ENCODE peak calls at places on chromosomes 16 and 17, in four cellular contexts. I, N, E and J are unnamed samples.

GRCh38 chr17:75159196-75160031 is 5.1 kb upstream of the JPT1 start:
- DNase-seq in I (peak; percentile 34), N (no peak), E (no peak), J (no peak)

GRCh38 chr16:27240948-27241531 is 27.5 kb downstream of the NSMCE1 start:
- DNase-seq in I (peak; percentile 46), N (no peak), E (no peak), J (no peak)

GRCh38 chr16:4323071-4323844 is 7.4 kb downstream of the GLIS2 start:
- DNase-seq in I (no peak), N (no peak), E (no peak), J (peak; percentile 83)

GRCh38 chr17:2892305-2892971 is 96.2 kb downstream of the RAP1GAP2 start:
- DNase-seq in I (peak; percentile 66), N (no peak), E (no peak), J (no peak)

GRCh38 chr16:89574681-89575246 is 794 bp upstream of the CPNE7 start:
- DNase-seq in I (peak; percentile 79), N (peak; percentile 38), E (no peak), J (no peak)

GRCh38 chr16:89402962-89403361 is 87.4 kb downstream of the ANKRD11 start:
- DNase-seq in I (no peak), N (no peak), E (no peak), J (no peak)

GRCh38 chr17:65314212-65314611 is 177.0 kb downstream of the RGS9 start:
- DNase-seq in I (no peak), N (no peak), E (no peak), J (no peak)

GRCh38 chr17:29622337-29623282 is at the start of gene CORO6:
- DNase-seq in I (peak; percentile 70), N (peak; percentile 61), E (peak; percentile 66), J (peak; percentile 52)

GRCh38 chr16:69093974-69094373 is 11.5 kb upstream of the HAS3 start:
- DNase-seq in I (no peak), N (no peak), E (no peak), J (peak; percentile 72)

GRCh38 chr17:63356275-63356905 is 89.7 kb downstream of the CYB561 start:
- DNase-seq in I (peak; percentile 48), N (no peak), E (no peak), J (no peak)

GRCh38 chr17:50218771-50219315 is 17.4 kb upstream of the COL1A1 start:
- DNase-seq in I (peak; percentile 27), N (no peak), E (no peak), J (peak; percentile 25)

GRCh38 chr16:15948532-15949209 is 745 bp upstream of the ABCC1 start:
- DNase-seq in I (peak; percentile 70), N (no peak), E (no peak), J (no peak)

GRCh38 chr17:44005865-44006580 is 1.6 kb downstream of the NAGS start:
- DNase-seq in I (peak; percentile 76), N (no peak), E (no peak), J (peak; percentile 87)

GRCh38 chr16:77219437-77219836 is 20.2 kb downstream of the SYCE1L start:
- DNase-seq in I (no peak), N (no peak), E (no peak), J (no peak)

GRCh38 chr17:76524598-76525512 is 12.7 kb downstream of the CYGB start:
- DNase-seq in I (no peak), N (no peak), E (no peak), J (peak; percentile 20)

GRCh38 chr17:41004397-41004796 is 4.5 kb downstream of the KRTAP3-1 start:
- DNase-seq in I (no peak), N (no peak), E (no peak), J (no peak)

GRCh38 chr17:6526362-6527152 is 29.8 kb downstream of the PITPNM3 start:
- DNase-seq in I (peak; percentile 7), N (no peak), E (no peak), J (no peak)

GRCh38 chr17:7114875-7115614 is 423 bp upstream of the ASGR2 start:
- DNase-seq in I (peak; percentile 44), N (no peak), E (no peak), J (no peak)

GRCh38 chr17:63998721-63999679 is 849 bp downstream of the PRR29 start:
- DNase-seq in I (peak; percentile 46), N (peak; percentile 24), E (no peak), J (no peak)

GRCh38 chr17:1730345-1731193 is 6.1 kb downstream of the WDR81 start:
- DNase-seq in I (peak; percentile 82), N (no peak), E (no peak), J (peak; percentile 53)

GRCh38 chr17:15109608-15110007 is 155.5 kb downstream of the PMP22 start:
- DNase-seq in I (no peak), N (no peak), E (no peak), J (no peak)

GRCh38 chr17:6269474-6269873 is 165.4 kb downstream of the AIPL1 start:
- DNase-seq in I (no peak), N (no peak), E (no peak), J (peak; percentile 4)

GRCh38 chr16:80708823-80709222 is 95.6 kb downstream of the CDYL2 start:
- DNase-seq in I (no peak), N (no peak), E (no peak), J (no peak)

GRCh38 chr17:45091778-45092425 is 30.8 kb downstream of the NMT1 start:
- DNase-seq in I (no peak), N (no peak), E (no peak), J (no peak)

GRCh38 chr17:35568561-35568960 is 7.9 kb upstream of the SLFN14 start:
- DNase-seq in I (peak; percentile 56), N (no peak), E (no peak), J (peak; percentile 21)

GRCh38 chr17:48723555-48724239 is 712 bp downstream of the PRAC2 start:
- DNase-seq in I (no peak), N (no peak), E (no peak), J (no peak)

GRCh38 chr17:48725005-48725293 is 2.0 kb downstream of the PRAC2 start:
- DNase-seq in I (no peak), N (no peak), E (no peak), J (no peak)

GRCh38 chr17:48724241-48725004 is 1.4 kb downstream of the PRAC2 start:
- DNase-seq in I (peak; percentile 94), N (peak; percentile 63), E (peak; percentile 59), J (peak; percentile 90)

GRCh38 chr17:48722201-48722907 is at the start of gene PRAC1:
- DNase-seq in I (no peak), N (no peak), E (no peak), J (no peak)

GRCh38 chr17:48722924-48723554 is at the start of gene PRAC2:
- DNase-seq in I (no peak), N (no peak), E (no peak), J (no peak)
- H3K27me3 ChIP-seq in I (no peaks in the 10 kb centered on the region), N (peaks cover 92% of the 10 kb centered on the region), E (peaks cover 64% of the 10 kb centered on the region), J (peaks cover 87% of the 10 kb centered on the region)

GRCh38 chr17:80833952-80834895 is 157.4 kb upstream of the CHMP6 start:
- DNase-seq in I (no peak), N (no peak), E (no peak), J (peak; percentile 25)
- H3K4me3 ChIP-seq in I (no peak overlapping the region), N (no peak overlapping the region), E (no peak overlapping the region), J (no peak overlapping the region)

DNA sequence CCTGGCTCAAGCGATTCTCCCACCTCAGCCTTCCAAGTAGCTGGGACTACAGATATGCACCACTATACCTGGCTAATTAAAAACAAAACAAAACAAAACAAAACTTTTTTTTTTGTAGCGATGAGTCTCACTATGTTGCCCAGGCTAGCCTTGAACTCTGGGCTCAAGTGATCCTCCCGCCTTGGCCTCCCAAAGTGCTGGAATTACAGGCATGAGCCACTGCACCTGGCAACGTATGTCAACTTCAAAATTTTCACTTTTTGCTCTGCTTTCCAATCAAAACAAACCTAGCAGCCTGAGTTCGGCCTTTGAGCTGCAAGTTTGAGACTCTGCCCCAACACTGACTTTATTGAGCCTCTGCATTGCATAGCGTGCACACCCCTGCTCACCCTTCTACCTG is 4.5 kb upstream of the RAI1 start:
- DNase-seq in I (no peak), N (no peak), E (no peak), J (no peak)
- H3K27me3 ChIP-seq in I (no peaks in the 10 kb centered on the region), N (no peaks in the 10 kb centered on the region), E (no peaks in the 10 kb centered on the region), J (no peaks in the 10 kb centered on the region)

DNA sequence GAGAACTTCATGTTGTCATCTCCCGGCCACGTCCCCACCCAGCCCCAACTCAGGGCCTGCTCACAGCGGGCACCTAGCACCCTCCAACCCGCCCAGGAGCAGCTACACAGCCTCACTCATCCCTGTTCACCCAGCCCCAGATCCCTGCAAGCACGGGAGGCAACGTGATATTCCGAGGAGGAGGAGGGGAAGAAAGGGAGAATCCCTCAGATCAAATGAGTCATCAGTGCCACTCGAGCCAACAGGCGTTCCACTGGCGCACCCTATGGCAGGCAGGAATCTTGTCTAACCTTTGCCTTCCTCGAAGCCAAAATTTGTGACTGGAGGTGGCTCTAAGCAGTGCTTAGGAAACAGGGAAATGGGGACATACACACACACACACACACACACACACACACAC is 14.0 kb upstream of the NUBP1 start:
- DNase-seq in I (no peak), N (no peak), E (no peak), J (no peak)
- H3K4me3 ChIP-seq in I (no peak overlapping the region), N (no peak overlapping the region), E (no peak overlapping the region), J (no peak overlapping the region)

GRCh38 chr16:20613471-20613887 is 37.3 kb upstream of the ACSM2B start:
- DNase-seq in I (no peak), N (no peak), E (no peak), J (no peak)
- H3K27me3 ChIP-seq in I (no peaks in the 10 kb centered on the region), N (no peaks in the 10 kb centered on the region), E (no peaks in the 10 kb centered on the region), J (no peaks in the 10 kb centered on the region)

GRCh38 chr17:27455569-27455913 is 707 bp upstream of the KSR1 start:
- DNase-seq in I (no peak), N (no peak), E (no peak), J (no peak)
- H3K4me3 ChIP-seq in I (peak overlapping the region; percentile 85), N (peak overlapping the region; percentile 79), E (peak overlapping the region; percentile 59), J (no peak overlapping the region)

DNA sequence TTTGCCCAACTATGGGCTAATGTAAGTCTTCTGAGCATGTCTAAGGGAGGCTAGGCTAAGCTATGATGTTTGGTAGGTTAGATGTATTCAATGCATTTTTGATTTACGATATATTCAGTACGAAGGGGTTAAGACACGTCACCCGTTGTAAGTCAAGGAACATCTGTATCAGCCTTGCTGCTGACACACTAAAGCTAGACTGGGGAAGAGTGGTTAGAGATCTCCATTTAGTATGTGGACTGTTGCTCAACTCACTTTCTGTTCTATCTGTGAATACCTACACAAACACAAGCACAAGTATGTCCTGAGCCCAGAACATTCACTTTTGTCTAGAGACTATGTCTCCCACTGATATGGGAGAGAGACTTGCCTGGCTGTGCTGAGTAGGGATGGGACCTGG is 71.5 kb downstream of the VMP1 start:
- DNase-seq in I (no peak), N (no peak), E (no peak), J (no peak)
- H3K27me3 ChIP-seq in I (no peaks in the 10 kb centered on the region), N (no peaks in the 10 kb centered on the region), E (no peaks in the 10 kb centered on the region), J (no peaks in the 10 kb centered on the region)

DNA sequence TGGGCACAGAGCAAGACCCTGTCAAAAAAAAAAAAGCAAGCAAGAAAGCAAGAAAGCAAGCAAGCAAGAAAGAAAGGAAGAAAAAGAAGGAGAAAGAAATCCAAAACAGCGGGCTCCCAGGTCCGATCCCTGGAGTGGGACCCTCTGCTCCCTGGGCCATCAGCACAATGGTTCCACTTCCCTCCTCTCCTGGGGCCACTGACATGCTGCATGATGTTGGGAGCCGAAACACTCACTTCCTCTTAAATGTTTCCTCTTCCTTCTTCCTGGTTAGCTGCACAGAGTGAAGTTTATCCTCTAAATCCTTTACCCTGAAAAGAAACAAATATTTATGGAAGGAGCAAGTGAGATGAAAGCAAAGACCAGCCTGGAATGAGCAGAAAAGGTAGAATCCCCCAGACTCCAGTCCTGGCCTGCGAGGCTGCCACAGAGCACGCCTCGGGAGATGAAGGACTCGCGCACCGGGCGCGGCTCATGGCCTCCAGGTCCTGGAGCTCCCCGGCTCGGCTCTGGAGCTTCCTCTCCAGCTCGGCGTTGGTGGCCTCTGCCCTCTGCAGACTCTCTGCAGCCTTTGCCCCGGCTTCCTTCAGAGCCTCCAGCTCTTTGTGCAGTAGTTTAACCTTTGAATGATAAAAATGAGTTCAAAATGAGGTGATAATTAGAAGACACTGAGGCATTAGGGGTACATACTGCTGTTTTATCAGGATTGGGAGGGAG is 19.0 kb downstream of the CCDC57 start:
- DNase-seq in I (peak; percentile 81), N (no peak), E (no peak), J (no peak)
- H3K4me3 ChIP-seq in I (peak overlapping the region; percentile 5), N (no peak overlapping the region), E (no peak overlapping the region), J (no peak overlapping the region)